ENCODE peak calls at places on chromosome 7, in five cellular contexts. O is heart right ventricle, V is adrenal gland, L is transverse colon, T is GM23248. Y is an unnamed sample.

GRCh38 chr7:84237533-84238173 is 43.1 kb upstream of the SEMA3A start:
- DNase-seq in V (no peak), O (no peak), T (peak; percentile 93), L (no peak), Y (no peak)

GRCh38 chr7:147298611-147299043 is 1182.0 kb downstream of the CNTNAP2 start:
- DNase-seq in L (no peak), V (no peak), T (peak; percentile 0), O (no peak), Y (no peak)

GRCh38 chr7:1383398-1384112 is 75.7 kb downstream of the MICALL2 start:
- DNase-seq in T (no peak), L (no peak), O (no peak), V (no peak), Y (no peak)

GRCh38 chr7:66150471-66150870 is 35.8 kb downstream of the CRCP start:
- DNase-seq in V (peak; percentile 92), L (peak; percentile 20), T (peak; percentile 56), O (peak; percentile 66), Y (no peak)

GRCh38 chr7:392822-393221 is 102.9 kb downstream of the FOXL3 start:
- DNase-seq in L (no peak), O (no peak), V (no peak), T (no peak), Y (no peak)

GRCh38 chr7:37344886-37345579 is 103.6 kb downstream of the ELMO1 start:
- DNase-seq in T (no peak), O (no peak), L (no peak), V (no peak), Y (no peak)

GRCh38 chr7:1961776-1962276 is 270.9 kb downstream of the MAD1L1 start:
- DNase-seq in L (no peak), V (no peak), T (peak; percentile 86), O (no peak), Y (peak; percentile 7)

GRCh38 chr7:16564909-16565426 is 38.3 kb downstream of the LRRC72 start:
- DNase-seq in L (no peak), T (peak; percentile 66), V (no peak), O (no peak), Y (peak; percentile 78)

GRCh38 chr7:152894295-152895170 is 135.0 kb downstream of the ACTR3B start:
- DNase-seq in L (no peak), O (no peak), V (no peak), T (peak; percentile 47), Y (peak; percentile 62)

GRCh38 chr7:64590971-64591370 is 28.1 kb upstream of the ZNF680 start:
- DNase-seq in V (no peak), O (no peak), L (no peak), T (no peak), Y (no peak)
- H3K9me3 ChIP-seq in V (no peaks in the 10 kb centered on the region), O (peaks cover 6% of the 10 kb centered on the region), L (peaks cover 8% of the 10 kb centered on the region), T (no peaks in the 10 kb centered on the region), Y (no peaks in the 10 kb centered on the region)

GRCh38 chr7:99120916-99121315 is 23.0 kb downstream of the SMURF1 start:
- DNase-seq in L (no peak), O (no peak), V (no peak), T (peak; percentile 62), Y (no peak)
- H3K27ac ChIP-seq in L (peak overlapping the region; percentile 54), O (peak overlapping the region; percentile 73), V (no peak overlapping the region), T (peak overlapping the region; percentile 84), Y (no peak overlapping the region)

DNA sequence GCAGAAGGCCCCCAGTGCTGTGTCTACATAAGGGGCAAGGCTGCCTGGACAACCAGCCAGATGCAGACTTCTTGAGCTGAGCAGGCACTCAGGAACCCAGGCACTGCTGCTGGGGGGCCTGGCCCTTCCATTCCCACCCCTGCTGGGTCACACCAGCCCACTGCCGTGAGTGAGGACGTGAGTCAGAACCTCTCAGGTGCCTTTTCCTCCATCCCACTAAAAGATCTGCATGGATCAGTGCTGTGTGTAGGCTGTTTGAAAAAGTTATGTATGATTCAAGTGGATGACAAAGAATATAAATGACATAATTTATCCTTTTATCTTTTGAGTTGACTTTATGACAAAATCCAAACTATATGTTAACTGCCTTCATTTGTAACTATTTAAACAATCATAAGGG is 499.3 kb downstream of the INHBA start:
- DNase-seq in L (no peak), T (no peak), O (no peak), V (no peak), Y (no peak)
- H3K4me3 ChIP-seq in L (no peak overlapping the region), T (no peak overlapping the region), O (no peak overlapping the region), V (no peak overlapping the region), Y (no peak overlapping the region)

GRCh38 chr7:154388999-154389398 is 336.8 kb downstream of the DPP6 start:
- DNase-seq in L (no peak), O (no peak), V (no peak), T (no peak), Y (no peak)
- H3K9me3 ChIP-seq in L (no peaks in the 10 kb centered on the region), O (no peaks in the 10 kb centered on the region), V (no peaks in the 10 kb centered on the region), T (no peaks in the 10 kb centered on the region), Y (no peaks in the 10 kb centered on the region)

DNA sequence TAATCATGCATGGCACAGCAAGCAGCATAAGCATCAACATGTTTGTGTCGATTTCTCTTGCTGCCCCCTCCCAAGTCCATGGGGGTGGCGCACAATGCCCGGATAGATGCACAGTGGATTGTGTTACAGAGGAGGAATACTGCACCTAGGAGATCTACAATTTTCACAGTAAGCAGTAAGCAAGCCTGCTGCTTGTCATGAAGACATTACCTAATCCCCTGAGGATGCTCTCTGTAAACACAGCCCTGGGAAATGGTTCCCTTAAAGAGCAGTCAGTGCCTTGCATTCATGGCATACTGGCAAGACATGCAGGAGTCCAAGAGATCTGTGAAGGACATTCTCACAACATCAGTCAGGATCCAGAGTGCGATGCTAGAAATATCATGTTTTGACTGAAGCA is 137.7 kb downstream of the ETV1 start:
- DNase-seq in V (no peak), T (peak; percentile 60), O (no peak), L (no peak), Y (no peak)
- H3K27ac ChIP-seq in V (no peak overlapping the region), T (no peak overlapping the region), O (no peak overlapping the region), L (no peak overlapping the region), Y (no peak overlapping the region)

DNA sequence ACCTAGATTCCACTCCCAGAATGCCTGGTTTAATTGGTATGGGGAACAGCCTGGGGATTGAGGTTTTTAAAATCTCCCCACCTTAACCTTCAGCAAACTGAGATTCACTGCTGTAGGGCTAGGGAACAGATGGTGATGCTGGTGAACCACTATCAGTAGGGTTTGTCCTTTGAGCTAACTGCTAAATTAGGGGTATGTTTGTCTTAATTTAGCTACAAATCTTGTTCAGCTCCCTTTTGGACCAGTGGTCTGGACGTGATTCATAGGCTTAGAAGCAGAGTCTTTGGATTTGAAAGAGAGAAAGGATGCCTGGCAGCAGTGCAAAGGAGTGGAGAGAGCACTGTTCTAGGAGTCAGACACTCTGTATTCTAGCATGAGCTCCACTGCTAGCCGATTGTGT is 2.8 kb downstream of the HDAC9 start:
- DNase-seq in T (no peak), V (no peak), L (no peak), O (no peak), Y (no peak)
- H3K4me3 ChIP-seq in T (no peak overlapping the region), V (no peak overlapping the region), L (no peak overlapping the region), O (peak overlapping the region; percentile 64), Y (no peak overlapping the region)

GRCh38 chr7:63073736-63074135 is 924.9 kb upstream of the ZNF722 start:
- DNase-seq in V (no peak), T (no peak), O (no peak), L (no peak), Y (no peak)
- H3K9me3 ChIP-seq in V (no peaks in the 10 kb centered on the region), T (no peaks in the 10 kb centered on the region), O (peaks cover 17% of the 10 kb centered on the region), L (peaks cover 7% of the 10 kb centered on the region), Y (no peaks in the 10 kb centered on the region)

GRCh38 chr7:105639677-105640493 is 58.6 kb upstream of the EFCAB10 start:
- DNase-seq in T (no peak), V (no peak), O (no peak), L (no peak), Y (no peak)
- H3K27ac ChIP-seq in T (no peak overlapping the region), V (no peak overlapping the region), O (no peak overlapping the region), L (no peak overlapping the region), Y (no peak overlapping the region)

DNA sequence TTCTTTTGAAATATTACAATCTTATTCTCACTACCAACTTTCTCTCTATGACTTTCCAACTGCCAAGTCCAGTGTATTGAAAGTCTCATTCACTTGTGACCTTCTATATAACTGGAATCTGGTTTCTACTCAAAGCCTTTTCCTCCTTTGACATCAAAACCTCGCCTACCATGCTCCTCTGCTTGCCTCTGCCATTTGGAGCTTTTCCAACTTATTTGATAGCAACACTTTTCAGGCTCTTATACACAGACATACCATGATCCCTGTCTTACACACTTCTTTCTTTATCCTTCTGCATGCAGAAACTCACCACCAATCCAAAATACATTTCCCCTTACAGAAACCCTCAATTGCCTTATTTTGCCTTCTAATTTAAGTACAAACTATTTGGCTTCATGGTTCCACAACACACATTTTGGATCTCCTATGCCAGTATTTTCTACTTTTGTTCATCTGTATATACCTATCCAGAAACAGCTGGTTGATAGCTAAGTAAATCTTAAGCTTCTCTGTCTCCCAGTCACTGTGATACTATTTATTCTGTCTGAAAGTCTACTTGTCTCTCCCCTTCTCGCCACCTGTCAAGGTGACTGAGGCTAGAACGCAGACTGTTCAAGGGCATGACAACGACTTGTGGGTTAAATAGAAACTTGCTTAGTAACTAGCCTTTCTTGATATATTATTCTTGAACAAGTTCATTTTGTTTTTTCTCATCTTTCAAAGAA is 22.4 kb downstream of the GNG11 start:
- DNase-seq in T (no peak), O (no peak), V (no peak), L (no peak), Y (no peak)
- H3K4me3 ChIP-seq in T (no peak overlapping the region), O (no peak overlapping the region), V (no peak overlapping the region), L (no peak overlapping the region), Y (no peak overlapping the region)